ENCODE peak calls at places on chromosome 5, in seven cellular contexts. G is neural crest cell, D is AG09319, F is psoas muscle, J is endothelial cell, S is retinal pigment epithelial cell, U is tibial artery. P is an unnamed sample.

GRCh38 chr5:156534906-156535305 is 207.9 kb downstream of the SGCD start:
- DNase-seq in G (no peak), D (peak), F (no peak), J (no peak), S (no peak), U (no peak), P (no peak)

GRCh38 chr5:111401906-111402305 is 110.4 kb downstream of the STARD4 start:
- DNase-seq in G (no peak), D (no peak), F (no peak), J (no peak), S (no peak), U (no peak), P (no peak)

GRCh38 chr5:158765407-158765806 is 334.3 kb downstream of the EBF1 start:
- DNase-seq in G (no peak), D (no peak), F (no peak), J (no peak), S (no peak), U (no peak), P (no peak)

GRCh38 chr5:109125755-109126429 is 283.9 kb downstream of the PJA2 start:
- DNase-seq in G (no peak), D (no peak), F (no peak), J (no peak), S (peak), U (no peak), P (no peak)

GRCh38 chr5:157955541-157956172 is 96.7 kb upstream of the CLINT1 start:
- DNase-seq in G (no peak), D (no peak), F (no peak), J (no peak), S (no peak), U (no peak), P (no peak)

GRCh38 chr5:172762214-172763119 is 8.5 kb downstream of the DUSP1 start:
- DNase-seq in G (no peak), D (no peak), F (no peak), J (no peak), S (no peak), U (peak), P (no peak)

GRCh38 chr5:73395274-73395673 is 53.3 kb downstream of the FOXD1 start:
- DNase-seq in G (no peak), D (no peak), F (no peak), J (no peak), S (peak), U (no peak), P (no peak)

GRCh38 chr5:125012727-125013451 is 266.4 kb upstream of the ZNF608 start:
- DNase-seq in G (no peak), D (no peak), F (no peak), J (no peak), S (no peak), U (no peak), P (no peak)

GRCh38 chr5:155836404-155836803 is 490.6 kb upstream of the SGCD start:
- DNase-seq in G (no peak), D (no peak), F (no peak), J (no peak), S (no peak), U (no peak), P (no peak)

GRCh38 chr5:179237770-179238627 is 107.3 kb downstream of the ADAMTS2 start:
- DNase-seq in G (no peak), D (no peak), F (peak), J (no peak), S (no peak), U (peak), P (peak)

GRCh38 chr5:88979244-88979643 is 96.3 kb upstream of the MEF2C start:
- DNase-seq in G (no peak), D (no peak), F (no peak), J (no peak), S (peak), U (no peak), P (no peak)

GRCh38 chr5:149450199-149450598 is 71.1 kb upstream of the IL17B start:
- DNase-seq in G (no peak), D (no peak), F (peak), J (no peak), S (no peak), U (peak), P (no peak)

GRCh38 chr5:112742424-112742823 is 4.7 kb downstream of the APC start:
- DNase-seq in G (no peak), D (no peak), F (no peak), J (no peak), S (no peak), U (no peak), P (no peak)

GRCh38 chr5:97229196-97229595 is 46.1 kb upstream of the RIOK2 start:
- DNase-seq in G (no peak), D (no peak), F (no peak), J (no peak), S (no peak), U (no peak), P (no peak)

GRCh38 chr5:172175263-172175719 is 12.7 kb downstream of the STK10 start:
- DNase-seq in G (no peak), D (no peak), F (peak), J (no peak), S (no peak), U (peak), P (no peak)

GRCh38 chr5:2200261-2200965 is 317.7 kb upstream of the IRX4 start:
- DNase-seq in G (no peak), D (no peak), F (no peak), J (no peak), S (no peak), U (no peak), P (peak)

GRCh38 chr5:172556971-172557461 is 84.0 kb upstream of the NEURL1B start:
- DNase-seq in G (no peak), D (no peak), F (no peak), J (no peak), S (no peak), U (no peak), P (no peak)

GRCh38 chr5:3118321-3118720 is 366.8 kb upstream of the IRX2 start:
- DNase-seq in G (no peak), D (no peak), F (no peak), J (no peak), S (no peak), U (no peak), P (peak)

GRCh38 chr5:6504677-6505414 is 56.2 kb downstream of the UBE2QL1 start:
- DNase-seq in G (no peak), D (no peak), F (no peak), J (no peak), S (no peak), U (no peak), P (no peak)

GRCh38 chr5:132280371-132281240 is 13.6 kb upstream of the SLC22A4 start:
- DNase-seq in G (no peak), D (no peak), F (no peak), J (no peak), S (no peak), U (no peak), P (no peak)

DNA sequence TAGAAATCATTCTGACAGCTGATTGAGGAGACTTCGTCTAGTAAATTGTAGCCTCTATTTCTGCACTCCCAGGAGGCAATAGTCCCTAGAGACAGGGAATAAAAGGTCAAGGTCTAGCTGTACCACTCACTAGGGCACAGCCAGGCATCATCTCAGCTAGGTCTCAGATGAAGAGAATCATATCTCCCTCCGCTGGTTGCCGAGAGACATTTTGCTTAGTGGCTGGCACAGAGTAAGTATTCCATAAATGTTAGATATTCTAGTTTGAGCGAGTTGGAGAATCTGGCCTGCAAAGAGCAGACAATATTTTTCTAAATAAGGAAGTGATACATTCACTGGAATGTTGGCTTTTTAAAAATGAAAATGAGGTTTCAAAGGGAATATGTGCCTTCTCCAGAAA is 180.4 kb upstream of the ACTBL2 start:
- DNase-seq in G (no peak), D (no peak), F (no peak), J (no peak), S (no peak), U (no peak), P (no peak)
- TF ChIP-seq CTCF in G (no peak), D (no peak), F (no peak), J (no peak), S (no peak), U (no peak), P (no peak)

GRCh38 chr5:54867310-54867944 is 118.0 kb downstream of the ESM1 start:
- DNase-seq in G (no peak), D (peak), F (no peak), J (no peak), S (no peak), U (no peak), P (no peak)

GRCh38 chr5:54859321-54859720 is 126.1 kb downstream of the ESM1 start:
- DNase-seq in G (no peak), D (no peak), F (no peak), J (no peak), S (no peak), U (no peak), P (no peak)

GRCh38 chr5:54861212-54861894 is 124.0 kb downstream of the ESM1 start:
- DNase-seq in G (no peak), D (no peak), F (no peak), J (no peak), S (no peak), U (no peak), P (no peak)

GRCh38 chr5:54860321-54860720 is 125.1 kb downstream of the ESM1 start:
- DNase-seq in G (no peak), D (no peak), F (no peak), J (no peak), S (no peak), U (no peak), P (no peak)

GRCh38 chr5:54862036-54862435 is 123.4 kb downstream of the ESM1 start:
- DNase-seq in G (no peak), D (no peak), F (no peak), J (no peak), S (no peak), U (no peak), P (no peak)
- TF ChIP-seq CTCF in G (no peak), D (no peak), F (no peak), J (no peak), S (no peak), U (no peak), P (no peak)

GRCh38 chr5:78647411-78647818 is 1.2 kb downstream of the LHFPL2 start:
- DNase-seq in G (no peak), D (no peak), F (no peak), J (peak), S (no peak), U (no peak), P (no peak)

GRCh38 chr5:78649816-78650561 is 1.4 kb upstream of the LHFPL2 start:
- DNase-seq in G (no peak), D (no peak), F (no peak), J (no peak), S (no peak), U (no peak), P (no peak)

GRCh38 chr5:78649220-78649700 is 688 bp upstream of the LHFPL2 start:
- DNase-seq in G (no peak), D (no peak), F (no peak), J (no peak), S (no peak), U (no peak), P (no peak)

GRCh38 chr5:78647838-78648358 is 674 bp downstream of the LHFPL2 start:
- DNase-seq in G (peak), D (no peak), F (peak), J (peak), S (no peak), U (peak), P (peak)

DNA sequence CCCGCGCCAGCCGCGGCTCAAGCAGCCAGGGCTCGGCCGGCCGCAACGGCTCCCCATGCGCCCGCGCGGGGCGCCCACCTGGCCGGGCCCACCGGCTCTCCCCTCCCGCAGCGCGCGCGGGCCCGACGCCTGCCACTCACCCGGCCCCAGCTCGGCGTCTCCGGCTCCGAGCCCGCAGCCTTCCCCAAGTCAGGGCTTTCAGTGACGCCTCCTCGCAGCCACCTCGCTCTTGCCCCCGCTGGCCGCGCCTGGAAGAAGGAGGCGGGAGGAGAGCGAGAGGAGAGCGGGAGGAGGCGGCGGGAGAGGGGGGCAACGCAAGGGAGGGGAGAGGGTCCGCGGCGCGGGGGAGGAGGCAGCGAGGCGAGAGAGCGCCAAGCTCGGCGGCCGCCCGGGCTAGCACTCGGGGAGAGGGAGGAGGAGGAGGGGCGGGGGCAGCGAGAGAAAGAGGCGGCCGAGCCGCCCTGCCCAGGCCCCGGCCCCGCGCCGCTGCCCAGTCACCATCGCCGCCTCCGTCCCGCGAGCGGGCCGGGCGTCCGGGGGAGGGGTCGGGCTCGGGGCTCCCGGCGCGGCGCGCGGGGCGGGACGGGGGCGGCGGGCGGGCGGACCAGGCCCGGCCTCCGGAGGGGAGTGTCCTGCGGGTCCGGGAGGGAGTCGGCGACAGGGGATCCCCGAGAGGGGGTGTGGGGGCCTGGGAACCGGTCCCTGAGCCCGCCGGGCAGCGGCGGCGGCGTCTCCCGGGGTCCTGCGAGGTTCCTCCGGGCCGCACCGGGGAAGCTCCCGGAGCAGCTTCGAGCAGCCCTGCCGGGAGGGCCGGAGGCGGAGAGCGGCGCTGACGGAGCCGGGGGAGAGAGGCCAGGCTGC is at the start of gene LHFPL2:
- DNase-seq in G (peak), D (no peak), F (peak), J (peak), S (no peak), U (peak), P (peak)
- TF ChIP-seq CTCF in G (no peak), D (no peak), F (no peak), J (no peak), S (no peak), U (no peak), P (peak)

GRCh38 chr5:43386960-43387362 is 25.2 kb downstream of the CCL28 start:
- DNase-seq in G (no peak), D (no peak), F (no peak), J (no peak), S (no peak), U (no peak), P (no peak)
- TF ChIP-seq CTCF in G (no peak), D (no peak), F (no peak), J (no peak), S (no peak), U (no peak), P (no peak)